ENCODE peak calls at places on chromosomes 2 and 18, in six cellular contexts. Y, I, A, L, M and N are unnamed samples.

GRCh38 chr18:35215026-35215425 is 25.8 kb upstream of the ZNF397 start:
- DNase-seq in Y (no peak), I (no peak), A (no peak), L (no peak), M (no peak), N (no peak)

GRCh38 chr2:188474316-188474715 is 182.6 kb downstream of the GULP1 start:
- DNase-seq in Y (no peak), I (no peak), A (no peak), L (no peak), M (no peak), N (no peak)

GRCh38 chr2:33412920-33413319 is 63.5 kb upstream of the RASGRP3 start:
- DNase-seq in Y (no peak), I (peak; percentile 61), A (peak; percentile 80), L (peak; percentile 85), M (no peak), N (no peak)

GRCh38 chr18:36757081-36757480 is 71.7 kb downstream of the TPGS2 start:
- DNase-seq in Y (peak; percentile 12), I (peak; percentile 49), A (peak; percentile 76), L (peak; percentile 81), M (no peak), N (no peak)

GRCh38 chr2:82023710-82024109 is 1719.2 kb upstream of the LRRTM1 start:
- DNase-seq in Y (no peak), I (no peak), A (no peak), L (no peak), M (no peak), N (no peak)

GRCh38 chr2:155692108-155692507 is 640.4 kb downstream of the NR4A2 start:
- DNase-seq in Y (no peak), I (no peak), A (no peak), L (no peak), M (no peak), N (no peak)

GRCh38 chr18:31454066-31454708 is 6.6 kb downstream of the DSG3 start:
- DNase-seq in Y (peak; percentile 27), I (peak; percentile 45), A (peak; percentile 67), L (peak; percentile 79), M (no peak), N (no peak)

GRCh38 chr2:240981273-240981672 is 17.1 kb upstream of the SNED1 start:
- DNase-seq in Y (no peak), I (no peak), A (peak; percentile 52), L (peak; percentile 42), M (no peak), N (no peak)

GRCh38 chr2:229059331-229060033 is 211.6 kb downstream of the PID1 start:
- DNase-seq in Y (no peak), I (no peak), A (no peak), L (no peak), M (no peak), N (no peak)

GRCh38 chr18:50653402-50654093 is 93.7 kb downstream of the MAPK4 start:
- DNase-seq in Y (no peak), I (no peak), A (no peak), L (no peak), M (peak; percentile 65), N (no peak)

GRCh38 chr2:121075006-121075545 is 209.9 kb downstream of the TFCP2L1 start:
- DNase-seq in Y (peak; percentile 77), I (peak; percentile 98), A (peak; percentile 89), L (peak; percentile 93), M (no peak), N (no peak)

GRCh38 chr2:233684640-233685039 is 2.9 kb downstream of the UGT1A7 start:
- DNase-seq in Y (no peak), I (no peak), A (no peak), L (no peak), M (no peak), N (no peak)

GRCh38 chr2:161436411-161436810 is 20.3 kb downstream of the TBR1 start:
- DNase-seq in Y (no peak), I (peak; percentile 51), A (peak; percentile 62), L (peak; percentile 43), M (no peak), N (no peak)

GRCh38 chr2:11582526-11583202 is 48.8 kb downstream of the GREB1 start:
- DNase-seq in Y (no peak), I (peak; percentile 32), A (peak; percentile 56), L (peak; percentile 67), M (peak; percentile 55), N (no peak)

DNA sequence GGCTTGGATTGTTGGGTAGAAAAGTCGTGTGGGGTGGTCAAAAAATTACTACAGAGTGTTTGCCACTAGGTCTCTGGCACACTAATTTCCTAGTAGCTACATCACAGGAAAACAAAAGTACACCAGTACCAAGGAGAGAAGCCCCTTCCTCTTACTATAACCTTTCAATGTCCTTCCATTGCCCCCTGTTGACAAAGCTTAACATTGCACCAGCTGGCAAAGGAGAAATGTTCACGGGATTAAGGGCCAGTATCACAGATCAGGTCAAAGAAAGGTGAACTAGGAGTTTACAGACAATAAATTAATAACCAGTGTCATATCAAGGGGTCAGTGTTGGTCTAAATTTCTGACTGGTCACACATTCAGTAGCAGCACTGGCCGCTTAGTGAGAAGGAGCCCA is 1139.6 kb upstream of the FAM98A start:
- DNase-seq in Y (no peak), I (no peak), A (no peak), L (no peak), M (no peak), N (no peak)
- TF ChIP-seq CTCF in Y (peak; percentile 65), I (no peak), A (no peak), L (no peak), M (no peak), N (no peak)

DNA sequence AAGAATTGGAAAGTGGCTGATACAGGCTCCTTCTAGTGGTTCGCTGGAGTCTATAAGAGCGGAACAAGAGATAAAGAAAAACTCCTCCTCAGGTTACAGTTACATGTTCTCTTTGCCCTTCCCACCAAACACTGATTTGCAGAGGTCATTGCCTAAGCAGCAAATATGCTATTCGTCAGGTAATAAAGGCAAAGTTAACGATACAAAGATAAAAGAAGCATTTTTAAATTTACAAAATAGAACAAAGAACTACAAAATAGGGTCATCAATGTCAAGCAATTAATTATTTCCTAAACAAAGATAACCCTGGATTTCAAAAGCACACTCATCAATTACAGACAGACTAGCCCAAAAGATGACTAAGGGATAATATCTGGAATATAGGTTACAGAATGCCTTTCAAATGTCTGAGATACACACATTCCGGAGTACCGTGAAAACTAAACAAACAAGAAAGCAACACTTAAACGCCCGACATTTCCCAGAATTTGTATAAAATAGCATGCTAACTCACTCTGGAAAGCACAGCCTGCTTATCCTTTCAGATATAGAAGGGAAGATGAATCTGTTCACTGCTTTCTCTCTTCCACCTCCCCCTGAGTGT is 186.4 kb downstream of the MREG start:
- DNase-seq in Y (no peak), I (no peak), A (peak; percentile 43), L (peak; percentile 72), M (no peak), N (no peak)
- TF ChIP-seq CTCF in Y (no peak), I (no peak), A (peak; percentile 4), L (peak; percentile 43), M (no peak), N (peak; percentile 46)

DNA sequence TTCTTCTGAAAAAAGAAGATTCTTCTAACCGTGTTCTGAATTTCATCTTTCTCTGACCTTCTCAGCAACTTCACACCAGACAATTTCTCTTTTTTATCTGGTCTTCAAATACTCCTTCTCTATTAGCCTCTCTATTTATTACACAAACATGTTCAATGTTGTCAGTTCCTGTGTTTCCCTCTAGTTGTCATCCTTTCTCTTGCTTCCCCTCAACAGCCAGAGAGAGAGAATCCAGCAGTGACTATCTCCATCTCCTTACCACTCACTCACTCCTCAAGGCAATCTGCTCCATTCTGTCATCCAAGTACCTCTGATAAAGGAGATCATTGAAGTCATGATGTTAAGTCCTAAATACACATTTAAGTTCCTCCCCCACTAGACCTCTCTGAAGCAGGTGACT is 491.9 kb upstream of the CHAC2 start:
- DNase-seq in Y (no peak), I (no peak), A (no peak), L (no peak), M (no peak), N (no peak)
- TF ChIP-seq CTCF in Y (peak; percentile 2), I (no peak), A (no peak), L (no peak), M (no peak), N (no peak)

DNA sequence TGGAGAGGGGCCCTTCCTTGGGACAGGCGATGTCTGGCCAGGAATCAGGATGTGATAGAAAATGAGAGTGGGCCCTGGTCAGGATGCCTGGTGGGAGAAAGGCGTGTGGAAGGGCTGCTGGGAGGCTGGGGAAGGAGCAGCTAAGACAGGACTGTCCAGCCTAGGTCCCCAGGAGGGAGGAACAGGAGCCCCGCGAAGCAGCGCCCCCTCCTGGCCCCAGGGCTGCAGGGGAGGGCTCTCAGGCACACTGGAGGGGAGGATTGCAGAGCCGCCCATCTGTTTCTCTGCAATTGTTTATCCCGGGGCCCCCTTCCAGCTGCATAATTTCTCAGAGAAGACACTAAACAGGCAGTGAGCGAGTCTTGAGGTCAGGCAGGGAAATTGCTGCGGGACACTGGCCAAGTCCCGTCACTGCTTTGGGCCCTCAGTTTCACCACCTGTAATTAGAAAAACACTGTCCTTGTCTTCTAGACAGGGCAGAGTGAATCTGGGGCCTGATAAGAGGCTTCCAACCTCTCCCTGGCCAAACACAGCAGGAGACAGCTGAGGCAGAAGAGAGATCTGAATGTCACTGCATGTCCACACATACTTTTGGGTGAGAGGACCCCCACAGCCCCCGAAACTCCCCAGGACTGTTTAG is 3.9 kb upstream of the NPPC start:
- DNase-seq in Y (no peak), I (no peak), A (peak; percentile 17), L (peak; percentile 14), M (peak; percentile 82), N (peak; percentile 73)
- TF ChIP-seq CTCF in Y (peak; percentile 47), I (peak; percentile 64), A (peak; percentile 44), L (peak; percentile 54), M (peak; percentile 51), N (peak; percentile 51)

GRCh38 chr2:28640908-28641300 is 110.7 kb upstream of the PPP1CB start:
- DNase-seq in Y (no peak), I (no peak), A (no peak), L (no peak), M (no peak), N (no peak)
- TF ChIP-seq CTCF in Y (no peak), I (no peak), A (no peak), L (no peak), M (no peak), N (no peak)

GRCh38 chr2:219430633-219431615 is 3.7 kb upstream of the SPEG start:
- DNase-seq in Y (no peak), I (no peak), A (peak; percentile 67), L (peak; percentile 31), M (peak; percentile 74), N (peak; percentile 22)
- TF ChIP-seq CTCF in Y (peak; percentile 42), I (peak; percentile 51), A (peak; percentile 20), L (peak; percentile 27), M (peak; percentile 36), N (peak; percentile 77)

DNA sequence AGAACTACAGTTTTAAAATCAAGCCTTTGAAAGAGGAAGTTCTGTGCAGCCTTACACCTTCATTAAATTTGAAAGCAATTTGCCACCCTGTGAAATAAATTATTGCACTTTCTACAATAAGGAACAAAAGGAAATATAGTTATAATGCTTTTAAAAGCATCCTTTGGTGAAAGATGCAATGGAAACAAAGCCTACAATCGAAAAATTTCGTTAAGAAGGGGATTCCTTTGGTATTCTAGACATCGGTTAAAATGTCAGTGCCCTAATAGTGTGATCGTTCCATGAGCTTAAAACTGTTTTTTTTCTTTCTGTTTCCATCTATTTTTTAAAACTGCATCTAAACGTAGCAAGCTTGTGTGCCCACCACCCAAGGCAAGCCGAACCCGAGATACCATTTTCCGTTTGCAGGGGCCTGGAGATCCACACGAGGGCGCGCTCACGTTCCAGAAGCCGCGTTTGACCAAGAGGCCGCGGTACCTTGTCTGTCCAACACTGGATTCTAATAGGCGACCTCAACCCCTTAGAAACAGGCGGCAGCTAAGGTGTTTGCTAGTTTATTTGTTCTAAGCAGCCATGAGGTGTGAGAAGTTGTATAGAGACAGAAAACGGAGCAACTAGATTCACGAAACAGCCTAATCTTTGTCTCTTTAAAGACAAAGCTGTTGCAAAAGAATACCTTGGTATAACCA is 4.0 kb downstream of the HOXD11 start:
- DNase-seq in Y (no peak), I (no peak), A (peak; percentile 36), L (peak; percentile 31), M (no peak), N (no peak)
- TF ChIP-seq CTCF in Y (peak; percentile 90), I (peak; percentile 84), A (peak; percentile 57), L (peak; percentile 65), M (peak; percentile 58), N (peak; percentile 77)